ENCODE peak calls at places on chromosome 3, in five cellular contexts. Q, T, I, L and F are unnamed samples.
A peak's percentile ranks its signal among the peaks of the same experiment; 100 is the strongest.

GRCh38 chr3:133570139-133570936 is 3.1 kb upstream of the CDV3 start:
- DNase-seq in Q (peak; percentile 93), I (no peak), L (peak; percentile 18), T (peak; percentile 94), F (no peak)

GRCh38 chr3:72383896-72384295 is 464.3 kb downstream of the SHQ1 start:
- DNase-seq in Q (no peak), L (no peak), I (no peak), T (no peak), F (no peak)

GRCh38 chr3:101900316-101900715 is 51.0 kb downstream of the NFKBIZ start:
- DNase-seq in L (no peak), I (no peak), Q (no peak), T (no peak), F (no peak)

GRCh38 chr3:101310580-101311375 is 9.6 kb downstream of the IMPG2 start:
- DNase-seq in Q (peak; percentile 36), L (no peak), I (no peak), T (peak; percentile 61), F (no peak)

GRCh38 chr3:138862924-138863775 is 28.4 kb upstream of the PIK3CB start:
- DNase-seq in L (no peak), I (peak; percentile 88), Q (peak; percentile 62), T (peak; percentile 71), F (no peak)

GRCh38 chr3:146517684-146518435 is 26.5 kb downstream of the PLSCR1 start:
- DNase-seq in Q (no peak), L (no peak), T (no peak), I (no peak), F (no peak)

GRCh38 chr3:130490246-130490645 is 26.7 kb upstream of the COL6A6 start:
- DNase-seq in I (no peak), T (no peak), Q (no peak), L (no peak), F (no peak)

GRCh38 chr3:188947401-188947982 is 224.3 kb upstream of the TPRG1 start:
- DNase-seq in I (peak; percentile 75), L (no peak), T (peak; percentile 73), Q (peak; percentile 87), F (no peak)

GRCh38 chr3:189941125-189941524 is 179.6 kb downstream of the P3H2 start:
- DNase-seq in T (no peak), I (no peak), Q (no peak), L (no peak), F (no peak)

GRCh38 chr3:42013652-42014442 is 51.9 kb upstream of the ULK4 start:
- DNase-seq in L (peak; percentile 62), T (no peak), I (no peak), Q (no peak), F (peak; percentile 35)

GRCh38 chr3:109165905-109166304 is 29.4 kb downstream of the C3orf85 start:
- DNase-seq in T (no peak), I (no peak), Q (no peak), L (no peak), F (no peak)

GRCh38 chr3:52039846-52040245 is 16.5 kb downstream of the DUSP7 start:
- DNase-seq in Q (peak; percentile 75), L (no peak), T (peak; percentile 37), I (no peak), F (no peak)

GRCh38 chr3:5348229-5348628 is 160.7 kb downstream of the EDEM1 start:
- DNase-seq in Q (no peak), I (no peak), L (no peak), T (no peak), F (no peak)

GRCh38 chr3:72246685-72247084 is 461.7 kb upstream of the PROK2 start:
- DNase-seq in I (no peak), T (no peak), L (no peak), Q (no peak), F (no peak)

GRCh38 chr3:126320517-126321293 is 36.5 kb downstream of the KLF15 start:
- DNase-seq in T (no peak), Q (no peak), L (no peak), I (no peak), F (no peak)

GRCh38 chr3:113736548-113737089 is 9.4 kb downstream of the NAA50 start:
- DNase-seq in I (peak; percentile 25), L (peak; percentile 77), Q (peak; percentile 84), T (peak; percentile 35), F (peak; percentile 40)

GRCh38 chr3:190197346-190197763 is 76.7 kb upstream of the P3H2 start:
- DNase-seq in L (no peak), I (peak; percentile 66), T (no peak), Q (no peak), F (no peak)

GRCh38 chr3:172135766-172136729 is 96.7 kb downstream of the FNDC3B start:
- DNase-seq in L (no peak), I (no peak), Q (peak; percentile 83), T (peak; percentile 71), F (no peak)

GRCh38 chr3:10619989-10620832 is 114.8 kb upstream of the ATP2B2 start:
- DNase-seq in T (no peak), L (no peak), Q (no peak), I (no peak), F (no peak)

GRCh38 chr3:53083496-53083895 is 37.6 kb upstream of the SFMBT1 start:
- DNase-seq in T (peak; percentile 43), Q (peak; percentile 57), L (no peak), I (no peak), F (no peak)

GRCh38 chr3:119808244-119808643 is 26.3 kb downstream of the NR1I2 start:
- DNase-seq in T (no peak), I (no peak), L (no peak), Q (no peak), F (no peak)

GRCh38 chr3:157113832-157114505 is 46.0 kb downstream of the CCNL1 start:
- DNase-seq in I (no peak), Q (no peak), L (peak; percentile 29), T (no peak), F (no peak)

GRCh38 chr3:12351145-12351544 is 62.3 kb downstream of the PPARG start:
- DNase-seq in I (no peak), L (no peak), T (no peak), Q (peak; percentile 42), F (no peak)

GRCh38 chr3:52023860-52024764 is 28.4 kb upstream of the RPL29 start:
- DNase-seq in L (peak; percentile 33), I (no peak), Q (no peak), T (no peak), F (peak; percentile 70)

GRCh38 chr3:155227141-155227540 is 66.3 kb downstream of the STRIT1 start:
- DNase-seq in Q (no peak), L (no peak), I (no peak), T (no peak), F (no peak)

GRCh38 chr3:148379763-148380162 is 317.9 kb upstream of the AGTR1 start:
- DNase-seq in L (peak; percentile 27), Q (peak; percentile 81), I (peak; percentile 19), T (peak; percentile 55), F (peak; percentile 11)

GRCh38 chr3:10328460-10329071 is 7.7 kb upstream of the SEC13 start:
- DNase-seq in Q (no peak), I (no peak), L (no peak), T (no peak), F (no peak)

GRCh38 chr3:189393598-189393997 is 221.8 kb downstream of the TPRG1 start:
- DNase-seq in T (no peak), L (peak; percentile 2), Q (peak; percentile 26), I (peak; percentile 3), F (no peak)

GRCh38 chr3:64796597-64796996 is 108.8 kb upstream of the ADAMTS9 start:
- DNase-seq in T (no peak), L (no peak), I (no peak), Q (peak; percentile 24), F (no peak)

DNA sequence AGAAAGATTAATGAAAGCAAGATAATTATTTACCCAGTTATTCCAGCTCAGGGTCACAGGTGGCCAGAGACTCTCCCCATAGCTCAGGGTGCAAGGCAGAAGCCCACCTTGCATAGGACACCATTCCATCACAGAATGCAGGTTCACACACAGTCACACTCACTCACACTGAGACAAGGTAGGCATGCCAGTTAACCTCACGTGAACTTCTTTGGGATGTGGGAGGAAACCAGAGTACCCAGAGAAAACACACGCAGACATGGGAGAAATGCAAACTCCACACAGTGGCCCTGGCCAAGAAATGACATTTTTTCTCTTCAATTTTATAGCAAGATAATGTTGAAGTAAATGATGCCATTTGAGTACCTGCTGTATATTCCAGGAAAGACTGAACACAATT is 106.7 kb downstream of the ZNF385D start:
- DNase-seq in T (no peak), L (no peak), I (no peak), Q (no peak), F (no peak)
- TF ChIP-seq CTCF in T (no peak), L (no peak), I (no peak), Q (no peak), F (no peak)

GRCh38 chr3:1275495-1275894 is 182.7 kb downstream of the CNTN6 start:
- DNase-seq in I (no peak), L (peak; percentile 7), Q (no peak), T (no peak), F (no peak)
- TF ChIP-seq CTCF in I (no peak), L (peak; percentile 69), Q (peak; percentile 14), T (peak; percentile 13), F (peak; percentile 47)

GRCh38 chr3:98188553-98188952 is 22.1 kb downstream of the OR5H15 start:
- DNase-seq in Q (no peak), T (no peak), L (peak; percentile 12), I (no peak), F (peak; percentile 27)
- TF ChIP-seq CTCF in Q (no peak), T (no peak), L (peak; percentile 58), I (no peak), F (peak; percentile 37)

GRCh38 chr3:197798863-197799262 is 7.8 kb downstream of the LRCH3 start:
- DNase-seq in T (no peak), L (no peak), Q (no peak), I (no peak), F (peak; percentile 39)

GRCh38 chr3:197800379-197800778 is 9.3 kb downstream of the LRCH3 start:
- DNase-seq in L (no peak), Q (peak; percentile 46), I (no peak), T (peak; percentile 34), F (no peak)

GRCh38 chr3:197801801-197802504 is 10.9 kb downstream of the LRCH3 start:
- DNase-seq in T (peak; percentile 39), L (peak; percentile 57), I (no peak), Q (peak; percentile 48), F (no peak)

GRCh38 chr3:197807969-197808587 is 17.0 kb downstream of the LRCH3 start:
- DNase-seq in Q (peak; percentile 36), L (no peak), I (no peak), T (peak; percentile 54), F (no peak)

DNA sequence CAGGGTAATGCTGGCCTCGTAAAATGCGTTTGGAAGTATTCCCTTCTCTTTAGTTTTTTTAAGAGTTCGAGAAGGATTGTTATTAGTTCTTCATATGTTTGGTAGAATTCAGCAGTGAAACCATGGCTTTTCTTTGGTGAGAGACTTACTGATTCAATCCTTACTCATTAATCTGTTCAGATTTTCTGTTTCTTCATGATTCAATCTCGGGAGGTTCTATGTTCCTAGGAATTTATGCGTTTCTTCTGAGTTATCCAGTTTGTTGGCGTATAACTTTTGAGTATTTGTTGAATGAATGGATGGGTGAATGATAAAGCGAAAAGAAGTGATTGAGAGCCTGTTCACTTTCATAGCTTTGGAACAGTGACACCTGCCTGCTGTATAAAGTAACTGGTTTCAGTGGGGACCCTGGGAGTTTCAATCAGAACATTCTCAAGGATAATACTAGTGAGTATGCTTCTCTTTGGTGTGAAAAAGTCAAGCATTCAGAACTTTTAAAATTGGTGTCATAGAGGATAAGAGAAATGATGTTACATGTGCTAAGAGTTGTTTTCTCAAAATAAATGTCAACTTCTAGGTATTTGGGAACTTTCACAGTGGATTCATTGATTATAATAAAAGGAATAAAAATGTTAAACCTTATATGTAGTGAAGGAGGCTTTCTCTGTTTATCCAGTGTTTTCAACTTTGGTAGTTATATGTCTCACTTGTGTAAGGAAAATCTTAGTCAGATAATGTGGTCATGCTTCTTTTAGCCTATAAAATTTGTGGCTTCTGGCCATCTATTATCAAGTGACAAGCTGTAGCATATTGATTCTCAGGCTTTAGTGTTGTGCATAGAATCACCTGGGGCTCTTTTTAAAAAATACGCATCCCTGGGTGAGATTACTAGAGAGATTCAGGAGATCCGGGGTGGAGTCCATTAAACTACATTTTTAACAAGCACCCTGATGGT is 11.7 kb downstream of the LRCH3 start:
- DNase-seq in T (no peak), L (peak; percentile 24), Q (no peak), I (no peak), F (no peak)
- TF ChIP-seq CTCF in T (peak; percentile 6), L (peak; percentile 67), Q (peak; percentile 25), I (no peak), F (peak; percentile 13)